ENCODE peak calls at places on chromosomes 11 and 22, in six cellular contexts. One of them, this sample, is unnamed.

GRCh38 chr22:43134553-43134952 is 8.6 kb downstream of the MCAT start:
- DNase-seq in A549: no peak
- DNase-seq in cardiac fibroblast: no peak
- DNase-seq in ascending aorta: no peak
- DNase-seq in dorsolateral prefrontal cortex: no peak
- DNase-seq in ovary: no peak
- DNase-seq in this sample: no peak

GRCh38 chr22:40651563-40652501 is 15.3 kb upstream of the MRTFA start:
- DNase-seq in A549: peak
- DNase-seq in cardiac fibroblast: peak
- DNase-seq in ascending aorta: peak
- DNase-seq in dorsolateral prefrontal cortex: peak
- DNase-seq in ovary: peak
- DNase-seq in this sample: peak

GRCh38 chr11:71249301-71249700 is 3.1 kb downstream of the SHANK2 start:
- DNase-seq in A549: no peak
- DNase-seq in cardiac fibroblast: no peak
- DNase-seq in ascending aorta: no peak
- DNase-seq in dorsolateral prefrontal cortex: no peak
- DNase-seq in ovary: no peak
- DNase-seq in this sample: no peak

GRCh38 chr11:134654161-134654915 is 242.3 kb upstream of the B3GAT1 start:
- DNase-seq in A549: no peak
- DNase-seq in cardiac fibroblast: no peak
- DNase-seq in ascending aorta: no peak
- DNase-seq in dorsolateral prefrontal cortex: peak
- DNase-seq in ovary: no peak
- DNase-seq in this sample: no peak

GRCh38 chr11:17394743-17395390 is 6.4 kb upstream of the KCNJ11 start:
- DNase-seq in A549: no peak
- DNase-seq in cardiac fibroblast: no peak
- DNase-seq in ascending aorta: no peak
- DNase-seq in dorsolateral prefrontal cortex: no peak
- DNase-seq in ovary: no peak
- DNase-seq in this sample: no peak

GRCh38 chr11:69834251-69834650 is 15.0 kb upstream of the FGF3 start:
- DNase-seq in A549: no peak
- DNase-seq in cardiac fibroblast: no peak
- DNase-seq in ascending aorta: no peak
- DNase-seq in dorsolateral prefrontal cortex: peak
- DNase-seq in ovary: no peak
- DNase-seq in this sample: no peak

GRCh38 chr11:110878513-110878912 is 166.3 kb upstream of the ARHGAP20 start:
- DNase-seq in A549: no peak
- DNase-seq in cardiac fibroblast: peak
- DNase-seq in ascending aorta: no peak
- DNase-seq in dorsolateral prefrontal cortex: no peak
- DNase-seq in ovary: no peak
- DNase-seq in this sample: no peak

GRCh38 chr11:45178890-45179663 is 32.6 kb downstream of the PRDM11 start:
- DNase-seq in A549: peak
- DNase-seq in cardiac fibroblast: peak
- DNase-seq in ascending aorta: no peak
- DNase-seq in dorsolateral prefrontal cortex: no peak
- DNase-seq in ovary: no peak
- DNase-seq in this sample: no peak

GRCh38 chr11:19892876-19893275 is 180.2 kb downstream of the NAV2 start:
- DNase-seq in A549: no peak
- DNase-seq in cardiac fibroblast: peak
- DNase-seq in ascending aorta: no peak
- DNase-seq in dorsolateral prefrontal cortex: no peak
- DNase-seq in ovary: no peak
- DNase-seq in this sample: no peak

GRCh38 chr11:19892387-19892786 is 179.8 kb downstream of the NAV2 start:
- DNase-seq in A549: no peak
- DNase-seq in cardiac fibroblast: peak
- DNase-seq in ascending aorta: no peak
- DNase-seq in dorsolateral prefrontal cortex: no peak
- DNase-seq in ovary: no peak
- DNase-seq in this sample: no peak

GRCh38 chr11:19889531-19889930 is 176.9 kb downstream of the NAV2 start:
- DNase-seq in A549: no peak
- DNase-seq in cardiac fibroblast: no peak
- DNase-seq in ascending aorta: no peak
- DNase-seq in dorsolateral prefrontal cortex: no peak
- DNase-seq in ovary: no peak
- DNase-seq in this sample: no peak

GRCh38 chr11:19891050-19891449 is 178.4 kb downstream of the NAV2 start:
- DNase-seq in A549: no peak
- DNase-seq in cardiac fibroblast: no peak
- DNase-seq in ascending aorta: no peak
- DNase-seq in dorsolateral prefrontal cortex: no peak
- DNase-seq in ovary: no peak
- DNase-seq in this sample: no peak

DNA sequence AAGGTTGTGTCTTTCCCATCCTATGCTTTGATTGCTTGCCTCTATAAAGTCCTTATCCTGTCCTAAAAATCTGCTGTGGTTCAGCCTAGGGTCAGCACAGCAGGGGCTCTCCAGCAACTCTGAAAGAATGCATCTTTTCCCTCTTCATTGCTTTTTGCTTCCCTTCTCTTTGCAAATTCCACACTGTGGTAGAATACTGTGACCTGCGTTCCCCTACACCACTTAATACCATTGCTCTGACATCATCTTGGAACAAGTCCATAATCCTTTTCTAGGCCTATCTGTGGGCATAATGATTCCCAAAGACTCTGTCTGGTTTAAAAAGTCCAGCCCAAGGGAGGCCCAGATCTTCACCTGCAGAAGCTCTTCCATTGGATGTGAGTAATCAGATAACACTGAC is 177.7 kb downstream of the NAV2 start:
- DNase-seq in A549: peak
- DNase-seq in cardiac fibroblast: peak
- DNase-seq in ascending aorta: no peak
- DNase-seq in dorsolateral prefrontal cortex: no peak
- DNase-seq in ovary: no peak
- DNase-seq in this sample: no peak
- H3K4me3 ChIP-seq in A549: no peak
- H3K4me3 ChIP-seq in cardiac fibroblast: no peak
- H3K4me3 ChIP-seq in ascending aorta: no peak
- H3K4me3 ChIP-seq in dorsolateral prefrontal cortex: no peak
- H3K4me3 ChIP-seq in ovary: no peak
- H3K4me3 ChIP-seq in this sample: no peak

DNA sequence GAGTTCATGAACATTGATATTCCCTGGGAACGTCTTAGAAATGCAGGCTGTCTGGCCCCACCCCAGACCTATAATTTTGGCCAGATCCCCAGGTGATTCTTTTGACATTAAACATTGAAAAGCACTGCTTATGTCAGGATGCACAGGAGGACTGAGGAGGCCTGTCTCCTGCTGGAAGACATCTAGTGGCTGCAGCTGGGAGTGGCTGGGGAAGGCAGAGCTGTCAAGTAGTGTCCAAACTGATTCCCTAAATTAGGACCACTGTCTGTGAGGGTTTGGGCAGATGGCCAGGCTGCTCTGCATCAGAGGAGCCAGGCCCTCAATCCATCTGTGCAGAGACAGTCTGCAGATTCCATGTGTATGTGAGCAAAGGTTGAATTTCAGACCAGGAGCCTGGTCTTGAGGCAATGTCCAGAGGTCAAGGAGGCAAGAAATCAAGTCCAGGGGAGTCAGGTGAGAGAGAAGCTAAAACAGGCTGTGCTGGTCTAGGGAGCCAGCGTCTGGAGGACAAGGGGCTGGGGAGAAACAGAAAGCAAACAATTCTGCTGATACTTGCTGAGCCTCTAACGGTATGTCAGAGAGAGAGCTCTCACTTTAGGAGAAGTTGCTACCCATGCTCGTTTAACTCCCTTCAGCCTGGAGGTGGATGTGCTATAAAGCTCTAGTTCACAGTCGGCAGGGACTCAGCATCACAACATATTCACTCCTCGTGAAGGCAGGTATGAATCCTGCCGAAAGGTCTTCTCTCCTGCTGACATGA is 15.3 kb upstream of the SYTL2 start:
- DNase-seq in A549: peak
- DNase-seq in cardiac fibroblast: peak
- DNase-seq in ascending aorta: no peak
- DNase-seq in dorsolateral prefrontal cortex: peak
- DNase-seq in ovary: peak
- DNase-seq in this sample: no peak
- TF ChIP-seq CTCF in A549: peak
- TF ChIP-seq CTCF in cardiac fibroblast: peak
- TF ChIP-seq CTCF in ascending aorta: peak
- TF ChIP-seq CTCF in dorsolateral prefrontal cortex: peak
- TF ChIP-seq CTCF in ovary: no peak
- TF ChIP-seq CTCF in this sample: no peak

DNA sequence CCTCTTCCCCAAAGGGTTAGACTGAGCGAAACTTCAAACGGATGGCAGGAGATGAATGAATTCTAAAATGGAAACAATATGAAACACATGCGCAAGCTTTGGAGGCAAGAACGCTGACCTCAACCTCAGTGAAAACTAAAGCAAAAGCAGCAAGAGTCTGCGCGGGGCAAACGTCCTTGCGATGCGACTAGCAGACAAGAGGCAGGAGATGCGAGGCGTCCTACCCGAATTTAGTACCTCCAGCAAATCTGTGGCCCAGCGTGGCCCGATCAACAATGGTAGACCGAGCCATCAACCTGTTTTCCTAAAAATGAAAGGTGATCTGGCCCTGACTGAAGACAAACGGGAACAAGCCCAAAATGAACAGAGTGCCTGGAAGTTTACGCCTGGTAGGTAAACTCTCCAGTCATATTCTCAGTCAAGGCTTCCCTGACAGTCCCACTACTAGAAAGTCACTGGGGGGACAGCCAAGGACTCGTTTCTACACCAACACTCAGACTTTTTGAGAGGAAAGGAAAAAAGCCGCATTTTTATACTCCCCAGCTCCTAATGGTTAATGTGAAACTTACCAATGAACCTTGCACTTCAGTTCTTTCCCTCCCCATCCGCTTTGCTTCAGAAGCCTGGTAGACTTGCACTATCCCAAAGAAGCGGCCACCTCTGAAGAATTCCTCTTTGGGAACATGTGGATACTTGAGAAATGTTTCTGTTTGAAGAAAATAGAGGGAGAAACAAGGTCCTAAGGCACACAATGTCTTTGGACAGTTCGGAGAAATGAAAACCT is 11.5 kb downstream of the MMP3 start:
- DNase-seq in A549: no peak
- DNase-seq in cardiac fibroblast: no peak
- DNase-seq in ascending aorta: no peak
- DNase-seq in dorsolateral prefrontal cortex: no peak
- DNase-seq in ovary: no peak
- DNase-seq in this sample: no peak
- H3K4me3 ChIP-seq in A549: no peak
- H3K4me3 ChIP-seq in cardiac fibroblast: peak
- H3K4me3 ChIP-seq in ascending aorta: peak
- H3K4me3 ChIP-seq in dorsolateral prefrontal cortex: no peak
- H3K4me3 ChIP-seq in ovary: no peak
- H3K4me3 ChIP-seq in this sample: no peak

GRCh38 chr22:26377170-26377825 is 51.8 kb upstream of the ASPHD2 start:
- DNase-seq in A549: no peak
- DNase-seq in cardiac fibroblast: no peak
- DNase-seq in ascending aorta: no peak
- DNase-seq in dorsolateral prefrontal cortex: peak
- DNase-seq in ovary: no peak
- DNase-seq in this sample: no peak
- TF ChIP-seq CTCF in A549: no peak
- TF ChIP-seq CTCF in cardiac fibroblast: no peak
- TF ChIP-seq CTCF in ascending aorta: no peak
- TF ChIP-seq CTCF in dorsolateral prefrontal cortex: no peak
- TF ChIP-seq CTCF in ovary: no peak
- TF ChIP-seq CTCF in this sample: no peak

GRCh38 chr11:116731821-116732739 is 40.7 kb downstream of the BUD13 start:
- DNase-seq in A549: no peak
- DNase-seq in cardiac fibroblast: no peak
- DNase-seq in ascending aorta: no peak
- DNase-seq in dorsolateral prefrontal cortex: peak
- DNase-seq in ovary: no peak
- DNase-seq in this sample: no peak
- H3K4me3 ChIP-seq in A549: no peak
- H3K4me3 ChIP-seq in cardiac fibroblast: no peak
- H3K4me3 ChIP-seq in ascending aorta: no peak
- H3K4me3 ChIP-seq in dorsolateral prefrontal cortex: no peak
- H3K4me3 ChIP-seq in ovary: no peak
- H3K4me3 ChIP-seq in this sample: no peak

DNA sequence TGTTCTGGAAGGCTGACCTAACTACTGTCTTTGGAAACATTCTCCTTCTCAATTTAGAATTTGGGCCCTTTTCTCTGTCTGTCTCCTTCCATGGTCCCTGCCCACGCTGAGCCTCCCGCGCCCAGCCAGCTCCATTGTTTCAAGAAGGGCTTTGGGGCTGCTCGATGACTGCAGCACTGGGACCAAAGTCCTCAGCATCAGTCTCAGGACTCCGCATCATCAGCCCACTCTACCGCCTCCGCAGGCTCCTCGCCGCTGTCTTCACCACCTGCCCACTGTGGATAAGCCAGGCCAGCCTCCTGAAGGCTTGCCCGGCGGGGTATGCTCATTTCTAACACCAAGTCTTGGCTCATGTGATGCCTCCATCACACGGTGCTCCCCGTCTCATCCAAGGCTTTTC is 81.3 kb downstream of the ZBTB16 start:
- DNase-seq in A549: no peak
- DNase-seq in cardiac fibroblast: no peak
- DNase-seq in ascending aorta: no peak
- DNase-seq in dorsolateral prefrontal cortex: peak
- DNase-seq in ovary: no peak
- DNase-seq in this sample: no peak
- TF ChIP-seq CTCF in A549: no peak
- TF ChIP-seq CTCF in cardiac fibroblast: no peak
- TF ChIP-seq CTCF in ascending aorta: no peak
- TF ChIP-seq CTCF in dorsolateral prefrontal cortex: no peak
- TF ChIP-seq CTCF in ovary: no peak
- TF ChIP-seq CTCF in this sample: no peak

DNA sequence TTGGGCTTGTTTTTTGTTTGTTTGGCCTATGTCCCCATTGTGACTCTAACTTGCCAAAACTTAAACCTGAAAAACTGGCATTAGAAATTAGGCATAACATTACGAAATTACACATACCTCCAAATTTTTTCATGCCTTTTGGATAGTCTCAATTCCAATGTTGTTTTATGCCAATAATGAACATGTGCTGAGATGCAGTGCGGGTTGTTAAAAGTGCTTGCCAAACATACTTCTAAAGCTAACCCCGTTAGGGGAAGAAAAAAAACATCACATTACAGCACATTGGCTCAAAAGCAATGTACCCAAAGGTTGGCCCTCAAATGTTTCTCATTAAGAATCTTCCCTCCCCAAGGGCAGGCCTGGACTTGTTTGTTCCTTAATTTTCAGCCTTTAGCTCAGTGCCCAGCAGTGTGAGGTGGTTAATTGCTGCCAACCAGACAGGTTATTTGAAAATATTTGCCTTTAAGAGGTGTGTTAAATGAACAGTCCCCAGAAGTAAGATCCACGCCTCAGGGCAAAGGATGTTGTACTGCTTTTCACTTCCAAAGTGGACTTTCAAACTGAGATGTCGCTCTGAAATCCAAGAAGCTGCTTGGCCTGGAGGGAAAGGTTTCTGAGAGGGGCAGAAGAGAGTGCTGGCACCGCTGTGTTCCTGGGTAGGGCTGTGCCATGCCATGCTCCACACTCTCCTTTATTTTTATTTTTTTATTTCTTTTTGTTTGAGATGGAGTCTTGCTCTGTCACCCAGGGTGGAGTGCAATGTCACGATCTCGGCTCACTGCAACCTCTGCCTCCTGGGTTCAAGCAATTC is 32.9 kb upstream of the FBLN1 start:
- DNase-seq in A549: no peak
- DNase-seq in cardiac fibroblast: peak
- DNase-seq in ascending aorta: no peak
- DNase-seq in dorsolateral prefrontal cortex: no peak
- DNase-seq in ovary: peak
- DNase-seq in this sample: no peak
- H3K4me3 ChIP-seq in A549: no peak
- H3K4me3 ChIP-seq in cardiac fibroblast: no peak
- H3K4me3 ChIP-seq in ascending aorta: no peak
- H3K4me3 ChIP-seq in dorsolateral prefrontal cortex: no peak
- H3K4me3 ChIP-seq in ovary: no peak
- H3K4me3 ChIP-seq in this sample: no peak